ENCODE peak calls at places on chromosomes 6 and 20, in five cellular contexts. U, A, N, J and T are unnamed samples.
A peak's percentile ranks its signal among the peaks of the same experiment; 100 is the strongest.

GRCh38 chr20:64177787-64178186 is 13.5 kb downstream of the MYT1 start:
- DNase-seq in U (no peak), A (no peak), N (no peak), J (no peak), T (no peak)

GRCh38 chr6:127080081-127080480 is 38.4 kb upstream of the RSPO3 start:
- DNase-seq in U (no peak), A (no peak), N (no peak), J (peak; percentile 56), T (no peak)

GRCh38 chr20:29443819-29444218 is 1813.6 kb upstream of the DEFB115 start:
- DNase-seq in U (no peak), A (no peak), N (no peak), J (peak; percentile 26), T (no peak)

GRCh38 chr6:25832670-25833069 is 818 bp upstream of the SLC17A1 start:
- DNase-seq in U (no peak), A (no peak), N (no peak), J (no peak), T (no peak)

GRCh38 chr6:136012198-136012884 is 160.8 kb downstream of the PDE7B start:
- DNase-seq in U (no peak), A (no peak), N (peak; percentile 74), J (peak; percentile 58), T (no peak)

GRCh38 chr20:6715350-6716063 is 52.0 kb upstream of the BMP2 start:
- DNase-seq in U (no peak), A (no peak), N (no peak), J (no peak), T (no peak)

GRCh38 chr20:40230486-40230885 is 458.6 kb downstream of the MAFB start:
- DNase-seq in U (no peak), A (no peak), N (no peak), J (no peak), T (no peak)

GRCh38 chr20:11080776-11081406 is 407.1 kb upstream of the JAG1 start:
- DNase-seq in U (no peak), A (no peak), N (no peak), J (peak; percentile 42), T (no peak)

GRCh38 chr6:56555438-56555872 is 87.2 kb downstream of the DST start:
- DNase-seq in U (no peak), A (no peak), N (peak; percentile 54), J (no peak), T (no peak)

GRCh38 chr6:138004423-138005287 is 102.6 kb downstream of the PERP start:
- DNase-seq in U (peak; percentile 71), A (peak; percentile 50), N (peak; percentile 23), J (peak; percentile 58), T (no peak)

GRCh38 chr20:17960927-17961599 is 7.5 kb downstream of the SNX5 start:
- DNase-seq in U (no peak), A (peak; percentile 58), N (peak; percentile 78), J (no peak), T (no peak)
- H3K4me3 ChIP-seq in U (no peak overlapping the region), A (no peak overlapping the region), N (peak overlapping the region; percentile 36), J (no peak overlapping the region), T (no peak overlapping the region)

GRCh38 chr6:7050911-7051779 is 56.6 kb upstream of the RREB1 start:
- DNase-seq in U (no peak), A (peak; percentile 82), N (peak; percentile 51), J (peak; percentile 98), T (no peak)
- H3K4me3 ChIP-seq in U (peak overlapping the region; percentile 65), A (peak overlapping the region; percentile 59), N (peak overlapping the region; percentile 56), J (peak overlapping the region; percentile 56), T (peak overlapping the region; percentile 68)

GRCh38 chr20:61733891-61734732 is 331.6 kb downstream of the TAF4 start:
- DNase-seq in U (no peak), A (no peak), N (no peak), J (no peak), T (no peak)

GRCh38 chr20:61736751-61737310 is 328.9 kb downstream of the TAF4 start:
- DNase-seq in U (no peak), A (no peak), N (no peak), J (no peak), T (no peak)

GRCh38 chr20:61734733-61735502 is 330.8 kb downstream of the TAF4 start:
- DNase-seq in U (no peak), A (no peak), N (no peak), J (no peak), T (no peak)

GRCh38 chr20:61736001-61736635 is 329.6 kb downstream of the TAF4 start:
- DNase-seq in U (no peak), A (no peak), N (no peak), J (no peak), T (no peak)

GRCh38 chr20:61735503-61735785 is 330.2 kb downstream of the TAF4 start:
- DNase-seq in U (no peak), A (no peak), N (no peak), J (no peak), T (no peak)
- H3K4me3 ChIP-seq in U (no peak overlapping the region), A (no peak overlapping the region), N (no peak overlapping the region), J (no peak overlapping the region), T (no peak overlapping the region)

DNA sequence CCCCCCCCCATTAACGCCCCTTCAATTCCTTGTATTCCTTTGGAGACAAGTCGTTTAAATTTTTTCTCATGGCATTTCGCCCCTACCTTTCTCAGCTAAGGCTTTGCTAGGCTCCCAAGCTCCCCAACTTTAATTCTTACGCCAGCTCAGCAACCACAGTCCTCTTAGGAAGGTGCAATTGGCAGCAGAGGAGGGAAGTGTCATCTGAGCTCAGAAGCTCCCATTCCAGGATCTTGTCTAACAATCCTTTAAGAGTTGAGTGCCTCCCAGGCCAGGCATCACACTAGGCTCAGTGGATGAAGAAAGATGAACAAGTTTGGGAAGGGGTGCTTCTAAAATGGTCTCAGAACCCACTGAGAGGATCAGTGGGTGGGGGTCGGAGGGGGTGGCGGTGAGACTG is 131.2 kb upstream of the AKAP12 start:
- DNase-seq in U (no peak), A (no peak), N (peak; percentile 4), J (no peak), T (no peak)
- H3K4me3 ChIP-seq in U (no peak overlapping the region), A (no peak overlapping the region), N (no peak overlapping the region), J (no peak overlapping the region), T (no peak overlapping the region)

GRCh38 chr20:47925603-47926002 is 140.3 kb upstream of the SULF2 start:
- DNase-seq in U (no peak), A (no peak), N (no peak), J (peak; percentile 93), T (no peak)

GRCh38 chr20:47922280-47922675 is 137.0 kb upstream of the SULF2 start:
- DNase-seq in U (no peak), A (no peak), N (peak; percentile 69), J (peak; percentile 86), T (no peak)

GRCh38 chr20:47917549-47918070 is 132.3 kb upstream of the SULF2 start:
- DNase-seq in U (no peak), A (no peak), N (no peak), J (peak; percentile 47), T (no peak)

GRCh38 chr20:47926731-47927130 is 141.4 kb upstream of the SULF2 start:
- DNase-seq in U (no peak), A (no peak), N (no peak), J (no peak), T (no peak)

DNA sequence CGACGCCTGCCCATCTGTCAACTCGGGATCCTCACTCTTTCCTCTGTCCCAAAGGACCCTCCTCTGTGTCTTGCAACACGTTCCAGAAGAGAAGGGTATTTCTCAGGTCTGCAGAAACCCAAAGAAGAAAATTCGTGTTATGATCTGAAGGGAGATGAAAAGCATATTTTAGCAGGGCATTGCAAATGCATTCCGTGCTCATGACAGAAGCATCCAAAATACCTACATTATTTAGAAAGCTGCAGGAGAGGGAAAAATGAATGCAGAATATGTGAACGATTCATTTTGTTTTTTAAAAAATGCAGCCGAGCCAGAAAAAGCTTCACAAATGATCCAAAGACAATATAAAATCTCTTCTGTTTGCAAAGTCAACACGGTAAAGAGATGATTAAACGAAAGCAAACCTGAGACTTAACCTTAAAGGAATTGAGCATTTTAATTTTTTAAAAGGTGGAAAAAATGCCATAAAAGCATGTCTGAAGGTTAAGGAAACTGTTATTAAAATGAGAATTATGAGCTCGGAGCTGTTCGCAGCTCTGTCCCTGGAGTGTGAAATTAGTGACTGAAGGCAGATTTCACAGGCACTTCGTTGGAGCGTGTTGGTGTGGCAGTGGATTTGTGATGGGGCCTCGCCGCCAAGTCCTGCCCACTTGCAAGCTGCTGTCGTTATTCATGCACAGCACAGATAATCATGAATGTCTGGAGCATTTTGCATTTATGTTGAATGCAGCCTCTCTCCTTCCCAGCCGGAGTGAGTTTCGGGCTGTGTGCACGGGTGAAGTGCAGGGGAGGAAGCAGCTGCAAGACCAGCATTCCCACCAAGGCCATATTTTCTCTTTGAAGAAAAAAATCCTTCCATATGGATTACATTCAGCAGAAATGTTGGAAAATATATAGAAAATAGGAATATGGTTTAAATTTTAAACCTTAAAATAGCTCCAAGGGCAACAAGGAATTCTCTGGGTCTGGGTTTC is 136.3 kb upstream of the SULF2 start:
- DNase-seq in U (no peak), A (no peak), N (peak; percentile 24), J (peak; percentile 12), T (no peak)
- H3K4me3 ChIP-seq in U (no peak overlapping the region), A (no peak overlapping the region), N (no peak overlapping the region), J (no peak overlapping the region), T (no peak overlapping the region)